ENCODE peak calls at places on chromosomes 4 and X, in six cellular contexts. One of them, this sample, is unnamed.

GRCh38 chr4:106096454-106096853 is 201.2 kb downstream of the NPNT start:
- DNase-seq in pulmonary artery endothelial cell: no peak
- DNase-seq in MM.1S: no peak
- DNase-seq in memory B cell: no peak
- DNase-seq in tibial nerve: no peak
- DNase-seq in AG08396: no peak
- DNase-seq in this sample: no peak

GRCh38 chr4:15303052-15303641 is 124.7 kb upstream of the C1QTNF7 start:
- DNase-seq in pulmonary artery endothelial cell: no peak
- DNase-seq in MM.1S: no peak
- DNase-seq in memory B cell: no peak
- DNase-seq in tibial nerve: no peak
- DNase-seq in AG08396: peak; percentile 54
- DNase-seq in this sample: no peak

GRCh38 chr4:141684785-141685184 is 48.4 kb downstream of the IL15 start:
- DNase-seq in pulmonary artery endothelial cell: no peak
- DNase-seq in MM.1S: no peak
- DNase-seq in memory B cell: no peak
- DNase-seq in tibial nerve: no peak
- DNase-seq in AG08396: no peak
- DNase-seq in this sample: no peak

GRCh38 chrX:154000051-154000450 is 19.7 kb downstream of the IRAK1 start:
- DNase-seq in pulmonary artery endothelial cell: no peak
- DNase-seq in MM.1S: no peak
- DNase-seq in memory B cell: no peak
- DNase-seq in tibial nerve: no peak
- DNase-seq in AG08396: no peak
- DNase-seq in this sample: no peak

GRCh38 chr4:184817494-184818215 is 8.1 kb downstream of the ACSL1 start:
- DNase-seq in pulmonary artery endothelial cell: no peak
- DNase-seq in MM.1S: no peak
- DNase-seq in memory B cell: no peak
- DNase-seq in tibial nerve: no peak
- DNase-seq in AG08396: no peak
- DNase-seq in this sample: no peak

GRCh38 chr4:41878170-41878941 is 56.9 kb upstream of the TMEM33 start:
- DNase-seq in pulmonary artery endothelial cell: no peak
- DNase-seq in MM.1S: no peak
- DNase-seq in memory B cell: no peak
- DNase-seq in tibial nerve: no peak
- DNase-seq in AG08396: no peak
- DNase-seq in this sample: no peak

GRCh38 chr4:11367371-11367770 is 61.3 kb downstream of the HS3ST1 start:
- DNase-seq in pulmonary artery endothelial cell: no peak
- DNase-seq in MM.1S: no peak
- DNase-seq in memory B cell: no peak
- DNase-seq in tibial nerve: peak; percentile 91
- DNase-seq in AG08396: no peak
- DNase-seq in this sample: peak; percentile 26

GRCh38 chr4:106444557-106444956 is 76.0 kb upstream of the GIMD1 start:
- DNase-seq in pulmonary artery endothelial cell: no peak
- DNase-seq in MM.1S: no peak
- DNase-seq in memory B cell: no peak
- DNase-seq in tibial nerve: no peak
- DNase-seq in AG08396: no peak
- DNase-seq in this sample: no peak

GRCh38 chr4:3861720-3862639 is 95.8 kb downstream of the ADRA2C start:
- DNase-seq in pulmonary artery endothelial cell: no peak
- DNase-seq in MM.1S: no peak
- DNase-seq in memory B cell: no peak
- DNase-seq in tibial nerve: no peak
- DNase-seq in AG08396: no peak
- DNase-seq in this sample: no peak

GRCh38 chrX:45824471-45824870 is 623.8 kb upstream of the DIPK2B start:
- DNase-seq in pulmonary artery endothelial cell: peak; percentile 73
- DNase-seq in MM.1S: no peak
- DNase-seq in memory B cell: no peak
- DNase-seq in tibial nerve: no peak
- DNase-seq in AG08396: peak; percentile 80
- DNase-seq in this sample: no peak

GRCh38 chrX:68077378-68077777 is 355.9 kb downstream of the OPHN1 start:
- DNase-seq in pulmonary artery endothelial cell: no peak
- DNase-seq in MM.1S: no peak
- DNase-seq in memory B cell: no peak
- DNase-seq in tibial nerve: no peak
- DNase-seq in AG08396: no peak
- DNase-seq in this sample: no peak

GRCh38 chrX:123742440-123742839 is 9.6 kb upstream of the THOC2 start:
- DNase-seq in pulmonary artery endothelial cell: no peak
- DNase-seq in MM.1S: no peak
- DNase-seq in memory B cell: no peak
- DNase-seq in tibial nerve: no peak
- DNase-seq in AG08396: no peak
- DNase-seq in this sample: no peak